ENCODE peak calls at places on chromosomes 3 and 15, in five cellular contexts. W is IMR-90, X is ovary, C is heart left ventricle, H is OCI-LY7. Y is an unnamed sample.

GRCh38 chr3:59438492-59438891 is 388.7 kb upstream of the CFAP20DC start:
- DNase-seq in W (no peak), X (no peak), C (no peak), H (no peak), Y (no peak)

GRCh38 chr15:31477301-31477700 is 150.7 kb downstream of the KLF13 start:
- DNase-seq in W (no peak), X (no peak), C (no peak), H (no peak), Y (no peak)

GRCh38 chr15:84773716-84774115 is 25.3 kb downstream of the ZNF592 start:
- DNase-seq in W (no peak), X (no peak), C (no peak), H (no peak), Y (no peak)

GRCh38 chr15:90650956-90651689 is 66.0 kb upstream of the BLM start:
- DNase-seq in W (no peak), X (no peak), C (no peak), H (no peak), Y (no peak)

GRCh38 chr3:113533534-113533892 is 1.2 kb downstream of the SIDT1 start:
- DNase-seq in W (no peak), X (no peak), C (no peak), H (peak), Y (no peak)

GRCh38 chr15:38670142-38671002 is 105.8 kb upstream of the RASGRP1 start:
- DNase-seq in W (no peak), X (no peak), C (no peak), H (peak), Y (no peak)

GRCh38 chr3:160346511-160346910 is 52.5 kb downstream of the IFT80 start:
- DNase-seq in W (no peak), X (no peak), C (no peak), H (no peak), Y (no peak)

GRCh38 chr3:144770813-144771400 is 799.3 kb downstream of the DIPK2A start:
- DNase-seq in W (peak), X (no peak), C (no peak), H (no peak), Y (no peak)

GRCh38 chr15:51403946-51404695 is 62.7 kb downstream of the GLDN start:
- DNase-seq in W (no peak), X (no peak), C (no peak), H (no peak), Y (no peak)

GRCh38 chr3:192819001-192819569 is 91.7 kb upstream of the FGF12 start:
- DNase-seq in W (peak), X (no peak), C (no peak), H (no peak), Y (no peak)

GRCh38 chr15:80971143-80971542 is 18.5 kb downstream of the MESD start:
- DNase-seq in W (no peak), X (no peak), C (no peak), H (no peak), Y (no peak)

GRCh38 chr3:64438837-64439236 is 213.6 kb upstream of the PRICKLE2 start:
- DNase-seq in W (no peak), X (peak), C (no peak), H (no peak), Y (no peak)

GRCh38 chr15:59160880-59161593 is 45.6 kb upstream of the LDHAL6B start:
- DNase-seq in W (peak), X (no peak), C (no peak), H (peak), Y (no peak)

GRCh38 chr3:29775352-29775751 is 494.5 kb downstream of the RBMS3 start:
- DNase-seq in W (no peak), X (no peak), C (no peak), H (no peak), Y (no peak)

GRCh38 chr15:50225897-50226296 is 39.6 kb downstream of the HDC start:
- DNase-seq in W (no peak), X (no peak), C (no peak), H (no peak), Y (no peak)

GRCh38 chr3:150300847-150301517 is 107.1 kb upstream of the TSC22D2 start:
- DNase-seq in W (peak), X (no peak), C (no peak), H (no peak), Y (no peak)

GRCh38 chr3:153624310-153625030 is 462.4 kb downstream of the RAP2B start:
- DNase-seq in W (no peak), X (no peak), C (no peak), H (peak), Y (no peak)

GRCh38 chr3:129240436-129240835 is 9.0 kb upstream of the COPG1 start:
- DNase-seq in W (no peak), X (no peak), C (no peak), H (no peak), Y (no peak)

GRCh38 chr3:65343736-65344135 is 655.9 kb upstream of the ADAMTS9 start:
- DNase-seq in W (no peak), X (no peak), C (no peak), H (no peak), Y (no peak)

GRCh38 chr15:29835301-29835700 is 13.0 kb upstream of the TJP1 start:
- DNase-seq in W (peak), X (no peak), C (peak), H (no peak), Y (no peak)

DNA sequence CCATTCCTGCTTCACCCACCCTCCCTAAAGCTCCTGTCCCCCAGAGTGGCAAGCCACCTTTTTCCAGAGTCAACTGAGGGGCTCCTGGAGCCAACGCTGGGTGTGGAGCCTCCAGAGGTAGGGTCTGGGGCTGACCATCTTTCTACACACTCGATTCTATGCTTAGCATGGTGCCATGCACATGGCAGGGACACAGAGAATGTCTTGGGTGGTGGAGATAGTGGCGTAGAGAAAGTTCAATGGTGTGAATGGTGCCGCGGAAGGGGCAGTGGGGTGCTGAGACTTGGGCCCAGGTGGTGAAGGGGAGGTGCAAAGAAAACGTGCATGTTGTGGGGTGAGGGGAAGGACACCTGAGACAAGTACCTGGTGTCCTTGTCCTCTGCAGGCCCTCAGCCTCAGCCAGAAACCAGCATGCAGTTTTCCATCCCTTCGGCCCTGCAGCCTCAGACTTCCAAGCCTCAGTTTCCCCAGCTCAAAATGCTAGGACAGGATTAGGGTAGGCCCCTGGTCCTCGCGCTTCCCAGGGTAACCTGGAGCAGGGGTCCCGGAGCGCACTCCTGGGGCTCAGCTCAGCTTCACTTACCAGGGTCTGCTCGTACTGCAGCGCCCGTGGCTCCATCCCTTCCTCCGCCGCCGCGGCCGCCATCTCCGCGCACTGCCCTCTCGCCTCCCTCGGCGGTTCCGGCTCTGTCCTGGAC is 422 bp downstream of the CLCN2 start:
- DNase-seq in W (no peak), X (no peak), C (no peak), H (no peak), Y (no peak)
- H3K27ac ChIP-seq in W (peak), X (peak), C (peak), H (no peak), Y (peak)

GRCh38 chr3:44518782-44519156 is 36.2 kb upstream of the ZKSCAN7 start:
- DNase-seq in W (no peak), X (no peak), C (no peak), H (no peak), Y (no peak)

GRCh38 chr3:44511238-44511567 is 33.7 kb upstream of the ZNF445 start:
- DNase-seq in W (no peak), X (no peak), C (no peak), H (no peak), Y (no peak)

GRCh38 chr3:44513513-44513912 is 36.0 kb upstream of the ZNF445 start:
- DNase-seq in W (no peak), X (no peak), C (no peak), H (no peak), Y (no peak)

DNA sequence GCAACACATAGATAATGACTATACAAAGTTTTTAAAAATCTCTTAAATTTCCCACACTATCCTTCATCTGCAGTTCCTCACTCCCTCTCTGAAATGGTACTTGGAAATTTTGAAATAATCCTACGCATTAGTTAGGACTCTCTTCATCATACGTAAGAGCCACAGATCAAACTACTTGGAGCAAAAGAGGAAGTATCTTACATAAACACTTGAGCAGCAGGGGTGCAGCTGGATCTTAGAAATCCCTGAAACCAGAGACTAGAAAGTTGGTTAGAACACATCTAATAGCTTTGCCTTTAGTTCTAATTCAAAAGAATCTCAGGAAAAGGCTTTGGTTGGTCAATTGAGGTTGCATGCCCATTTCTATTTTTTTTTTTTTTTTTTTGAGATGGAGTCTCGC is 38.8 kb upstream of the ZNF445 start:
- DNase-seq in W (no peak), X (no peak), C (no peak), H (peak), Y (no peak)
- TF ChIP-seq CTCF in W (no peak), X (no peak), C (no peak), H (no peak), Y (no peak)

DNA sequence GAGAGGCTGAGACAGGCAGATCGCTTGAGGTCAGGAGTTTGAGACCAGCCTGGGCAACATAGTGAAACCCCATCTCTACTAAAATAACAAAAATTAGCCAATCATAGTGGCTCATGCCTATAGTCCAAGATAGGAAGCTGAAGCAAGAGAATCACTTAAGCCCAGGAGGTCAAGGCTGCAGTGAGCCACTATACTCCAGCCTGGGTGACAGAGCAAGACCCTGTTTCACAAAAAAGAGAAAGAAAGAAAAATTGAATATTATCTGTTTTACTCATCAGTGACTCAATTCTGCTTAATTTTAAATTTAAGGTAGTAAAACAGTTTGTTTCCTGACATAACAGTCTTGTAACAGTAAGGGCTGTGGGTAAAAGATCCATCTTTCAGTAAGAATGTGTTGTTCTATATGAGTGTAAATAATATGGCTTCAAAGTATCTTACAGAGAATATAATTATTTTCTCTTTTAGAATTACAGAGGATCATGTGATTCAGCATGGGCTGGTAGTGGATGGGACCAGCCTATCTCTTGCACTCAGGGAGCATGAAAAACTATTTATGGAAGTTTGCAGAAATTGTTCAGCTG is 85.8 kb downstream of the ATP11B start:
- DNase-seq in W (no peak), X (no peak), C (no peak), H (no peak), Y (no peak)
- H3K27ac ChIP-seq in W (no peak), X (no peak), C (no peak), H (no peak), Y (no peak)

GRCh38 chr15:40354408-40355171 is 3.4 kb upstream of the DISP2 start:
- DNase-seq in W (peak), X (no peak), C (no peak), H (peak), Y (no peak)
- TF ChIP-seq CTCF in W (peak), X (no peak), C (no peak), H (peak), Y (no peak)

DNA sequence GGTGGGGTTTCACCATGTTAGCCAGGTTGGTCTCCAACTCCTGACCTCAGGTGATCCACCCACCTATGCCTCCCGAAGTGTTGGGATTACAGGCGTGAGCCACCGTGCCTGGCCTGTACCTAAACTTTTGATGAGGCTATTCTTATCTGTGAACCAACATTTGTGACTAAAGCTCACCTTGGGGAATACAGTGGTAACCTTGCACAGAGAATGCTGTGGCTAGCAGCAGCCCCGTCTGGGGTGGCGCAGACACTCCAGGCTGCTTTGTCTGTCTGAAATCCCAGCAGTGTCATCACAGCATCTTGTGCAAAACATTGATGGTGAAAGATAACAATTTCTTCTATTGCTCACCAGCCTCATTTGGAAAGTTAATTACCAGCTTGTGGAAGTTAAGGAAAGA is 58.9 kb downstream of the CMTM8 start:
- DNase-seq in W (no peak), X (no peak), C (no peak), H (no peak), Y (no peak)
- H3K27ac ChIP-seq in W (no peak), X (no peak), C (no peak), H (no peak), Y (no peak)

GRCh38 chr3:42654331-42655201 is 1.1 kb downstream of the ZBTB47 start:
- DNase-seq in W (peak), X (peak), C (peak), H (no peak), Y (peak)
- TF ChIP-seq CTCF in W (peak), X (no peak), C (peak), H (no peak), Y (no peak)

GRCh38 chr3:123432832-123433523 is 15.9 kb downstream of the ADCY5 start:
- DNase-seq in W (no peak), X (no peak), C (no peak), H (no peak), Y (no peak)
- H3K27ac ChIP-seq in W (no peak), X (no peak), C (peak), H (no peak), Y (peak)